ENCODE peak calls at places on chromosomes 2 and 18, in five cellular contexts. One of them, this sample, is unnamed.
A peak's percentile ranks its signal among the peaks of the same experiment; 100 is the strongest.

GRCh38 chr2:203763425-203764272 is 57.2 kb downstream of the CD28 start:
- DNase-seq in left cardiac atrium: no peak
- DNase-seq in effector CD4-positive, alpha-beta T cell: no peak
- DNase-seq in ELR: no peak
- DNase-seq in 8988T: no peak
- DNase-seq in this sample: peak; percentile 42

GRCh38 chr18:21741511-21742322 is 1.1 kb downstream of the MIB1 start:
- DNase-seq in ELR: peak; percentile 42
- DNase-seq in left cardiac atrium: peak; percentile 50
- DNase-seq in effector CD4-positive, alpha-beta T cell: peak; percentile 20
- DNase-seq in 8988T: no peak
- DNase-seq in this sample: peak; percentile 23

GRCh38 chr2:99643824-99644787 is 154.3 kb upstream of the REV1 start:
- DNase-seq in ELR: peak; percentile 24
- DNase-seq in effector CD4-positive, alpha-beta T cell: no peak
- DNase-seq in 8988T: no peak
- DNase-seq in left cardiac atrium: no peak
- DNase-seq in this sample: no peak

GRCh38 chr2:18829976-18830375 is 240.6 kb upstream of the NT5C1B start:
- DNase-seq in effector CD4-positive, alpha-beta T cell: no peak
- DNase-seq in left cardiac atrium: no peak
- DNase-seq in 8988T: no peak
- DNase-seq in ELR: peak; percentile 5
- DNase-seq in this sample: no peak

GRCh38 chr18:2935438-2936192 is 77.3 kb downstream of the LPIN2 start:
- DNase-seq in ELR: no peak
- DNase-seq in 8988T: no peak
- DNase-seq in effector CD4-positive, alpha-beta T cell: no peak
- DNase-seq in left cardiac atrium: no peak
- DNase-seq in this sample: no peak

GRCh38 chr2:47497843-47498460 is 95.0 kb downstream of the MSH2 start:
- DNase-seq in ELR: no peak
- DNase-seq in 8988T: no peak
- DNase-seq in left cardiac atrium: no peak
- DNase-seq in effector CD4-positive, alpha-beta T cell: no peak
- DNase-seq in this sample: no peak

GRCh38 chr2:28707592-28707991 is 44.0 kb upstream of the PPP1CB start:
- DNase-seq in effector CD4-positive, alpha-beta T cell: no peak
- DNase-seq in ELR: no peak
- DNase-seq in left cardiac atrium: no peak
- DNase-seq in 8988T: no peak
- DNase-seq in this sample: no peak

GRCh38 chr2:198465970-198466369 is 661.6 kb downstream of the PLCL1 start:
- DNase-seq in effector CD4-positive, alpha-beta T cell: no peak
- DNase-seq in 8988T: no peak
- DNase-seq in left cardiac atrium: no peak
- DNase-seq in ELR: no peak
- DNase-seq in this sample: no peak

GRCh38 chr18:6960656-6961055 is 156.9 kb downstream of the LAMA1 start:
- DNase-seq in ELR: peak; percentile 71
- DNase-seq in effector CD4-positive, alpha-beta T cell: no peak
- DNase-seq in 8988T: no peak
- DNase-seq in left cardiac atrium: no peak
- DNase-seq in this sample: no peak